ENCODE peak calls at places on chromosomes 2 and 18, in ten cellular contexts. Z is NCI-H2029; Q is cardiac fibroblast; K is NCI-H460; V is naive thymus-derived CD4-positive, alpha-beta T cell; D is GM23248; Y is MM.1S; E is Caki2; A is LHCN-M2; G is T-helper 1 cell. M is an unnamed sample.
A peak's percentile ranks its signal among the peaks of the same experiment; 100 is the strongest.

GRCh38 chr2:96869281-96869823 is 528 bp downstream of the SEMA4C start:
- DNase-seq in Z (peak; percentile 27), Q (peak; percentile 65), K (no peak), V (no peak), D (peak; percentile 79), Y (no peak), E (peak; percentile 61), A (peak; percentile 60), G (no peak), M (no peak)

GRCh38 chr2:26500406-26500805 is 22.5 kb upstream of the OTOF start:
- DNase-seq in Z (no peak), Q (no peak), K (no peak), V (no peak), D (no peak), Y (no peak), E (no peak), A (no peak), G (no peak), M (no peak)

GRCh38 chr18:63186934-63187574 is 132.5 kb downstream of the BCL2 start:
- DNase-seq in Z (no peak), Q (no peak), K (no peak), V (no peak), D (no peak), Y (peak; percentile 15), E (no peak), A (no peak), G (no peak), M (no peak)

GRCh38 chr18:8988262-8988871 is 114.1 kb upstream of the NDUFV2 start:
- DNase-seq in Z (no peak), Q (peak; percentile 73), K (peak; percentile 50), V (peak; percentile 58), D (peak; percentile 82), Y (peak; percentile 66), E (no peak), A (peak; percentile 60), G (peak; percentile 55), M (peak; percentile 20)

GRCh38 chr18:54790109-54790508 is 38.2 kb upstream of the RAB27B start:
- DNase-seq in Z (no peak), Q (no peak), K (no peak), V (no peak), D (no peak), Y (no peak), E (no peak), A (no peak), G (no peak), M (no peak)

GRCh38 chr2:20487392-20488135 is 40.7 kb downstream of the RHOB start:
- DNase-seq in Z (no peak), Q (no peak), K (no peak), V (no peak), D (no peak), Y (no peak), E (no peak), A (no peak), G (no peak), M (no peak)

GRCh38 chr2:196244966-196245365 is 73.6 kb upstream of the STK17B start:
- DNase-seq in Z (no peak), Q (peak; percentile 41), K (no peak), V (no peak), D (peak; percentile 72), Y (no peak), E (no peak), A (no peak), G (no peak), M (no peak)

GRCh38 chr2:231680284-231680991 is 27.9 kb upstream of the PTMA start:
- DNase-seq in Z (peak; percentile 51), Q (no peak), K (no peak), V (no peak), D (peak; percentile 50), Y (no peak), E (no peak), A (no peak), G (no peak), M (no peak)

GRCh38 chr2:11710632-11711381 is 35.6 kb upstream of the LPIN1 start:
- DNase-seq in Z (no peak), Q (no peak), K (no peak), V (no peak), D (no peak), Y (no peak), E (no peak), A (no peak), G (no peak), M (no peak)

GRCh38 chr2:215748446-215748845 is 264.9 kb downstream of the MREG start:
- DNase-seq in Z (no peak), Q (peak; percentile 35), K (no peak), V (no peak), D (peak; percentile 52), Y (no peak), E (no peak), A (no peak), G (no peak), M (no peak)

GRCh38 chr2:63189026-63189425 is 138.4 kb downstream of the OTX1 start:
- DNase-seq in Z (peak; percentile 21), Q (peak; percentile 69), K (peak; percentile 59), V (no peak), D (peak; percentile 72), Y (peak; percentile 76), E (no peak), A (peak; percentile 20), G (no peak), M (peak; percentile 2)

GRCh38 chr2:240567137-240567871 is 980 bp upstream of the RNPEPL1 start:
- DNase-seq in Z (peak; percentile 6), Q (peak; percentile 53), K (no peak), V (peak; percentile 35), D (peak; percentile 59), Y (no peak), E (no peak), A (no peak), G (peak; percentile 29), M (no peak)

GRCh38 chr18:34122724-34123334 is 101.9 kb downstream of the NOL4 start:
- DNase-seq in Z (peak; percentile 31), Q (peak; percentile 74), K (peak; percentile 52), V (no peak), D (peak; percentile 76), Y (peak; percentile 63), E (peak; percentile 19), A (peak; percentile 38), G (no peak), M (no peak)

GRCh38 chr2:202494856-202495604 is 118.9 kb downstream of the BMPR2 start:
- DNase-seq in Z (no peak), Q (no peak), K (no peak), V (no peak), D (no peak), Y (no peak), E (no peak), A (no peak), G (no peak), M (no peak)

GRCh38 chr2:181605889-181606837 is 50.7 kb downstream of the CERKL start:
- DNase-seq in Z (no peak), Q (no peak), K (no peak), V (no peak), D (no peak), Y (no peak), E (no peak), A (no peak), G (no peak), M (no peak)

GRCh38 chr2:77469086-77469485 is 53.1 kb downstream of the LRRTM4 start:
- DNase-seq in Z (no peak), Q (no peak), K (no peak), V (no peak), D (no peak), Y (no peak), E (no peak), A (no peak), G (no peak), M (no peak)

GRCh38 chr2:201450910-201451329 is 338 bp downstream of the TRAK2 start:
- DNase-seq in Z (no peak), Q (no peak), K (no peak), V (no peak), D (peak; percentile 68), Y (no peak), E (no peak), A (no peak), G (no peak), M (no peak)

GRCh38 chr18:77055429-77056310 is 76.9 kb downstream of the MBP start:
- DNase-seq in Z (no peak), Q (no peak), K (no peak), V (no peak), D (no peak), Y (no peak), E (no peak), A (no peak), G (no peak), M (no peak)

GRCh38 chr2:172516299-172516698 is 39.6 kb upstream of the PDK1 start:
- DNase-seq in Z (no peak), Q (peak; percentile 83), K (peak; percentile 6), V (no peak), D (peak; percentile 88), Y (no peak), E (peak; percentile 30), A (peak; percentile 63), G (no peak), M (peak; percentile 67)

GRCh38 chr2:20633794-20634259 is 17.1 kb downstream of the HS1BP3 start:
- DNase-seq in Z (peak; percentile 96), Q (no peak), K (no peak), V (no peak), D (no peak), Y (peak; percentile 71), E (no peak), A (no peak), G (no peak), M (no peak)

GRCh38 chr2:27379383-27379839 is 1.1 kb downstream of the ZNF513 start:
- DNase-seq in Z (no peak), Q (no peak), K (no peak), V (no peak), D (no peak), Y (no peak), E (no peak), A (no peak), G (no peak), M (no peak)

GRCh38 chr2:112168422-112169124 is 30.4 kb downstream of the FBLN7 start:
- DNase-seq in Z (no peak), Q (no peak), K (no peak), V (no peak), D (peak; percentile 83), Y (no peak), E (no peak), A (peak; percentile 68), G (no peak), M (no peak)

GRCh38 chr18:23437357-23438045 is 15.6 kb upstream of the RIOK3 start:
- DNase-seq in Z (peak; percentile 54), Q (peak; percentile 75), K (peak; percentile 43), V (peak; percentile 77), D (peak; percentile 90), Y (peak; percentile 83), E (peak; percentile 59), A (peak; percentile 67), G (peak; percentile 69), M (peak; percentile 24)

GRCh38 chr2:108271691-108272253 is 16.9 kb upstream of the SULT1C2 start:
- DNase-seq in Z (peak; percentile 41), Q (peak; percentile 82), K (peak; percentile 48), V (no peak), D (peak; percentile 79), Y (no peak), E (peak; percentile 85), A (peak; percentile 92), G (no peak), M (peak; percentile 81)

GRCh38 chr2:23497536-23497935 is 112.6 kb downstream of the KLHL29 start:
- DNase-seq in Z (no peak), Q (no peak), K (no peak), V (no peak), D (no peak), Y (no peak), E (no peak), A (no peak), G (no peak), M (no peak)

GRCh38 chr2:149204686-149205085 is 125.7 kb upstream of the LYPD6 start:
- DNase-seq in Z (no peak), Q (no peak), K (no peak), V (no peak), D (no peak), Y (no peak), E (no peak), A (no peak), G (no peak), M (no peak)

GRCh38 chr2:221500501-221501209 is 71.4 kb downstream of the EPHA4 start:
- DNase-seq in Z (no peak), Q (no peak), K (no peak), V (no peak), D (no peak), Y (no peak), E (peak; percentile 58), A (no peak), G (no peak), M (no peak)

GRCh38 chr2:16214391-16214790 is 274.0 kb downstream of the MYCN start:
- DNase-seq in Z (no peak), Q (no peak), K (no peak), V (no peak), D (no peak), Y (no peak), E (no peak), A (no peak), G (no peak), M (no peak)

M was measured in skeletal muscle cell.